ENCODE peak calls at places on chromosomes 5 and 9, in eight cellular contexts. D, E, G, K, M, Y, J and H are unnamed samples.
A peak's percentile ranks its signal among the peaks of the same experiment; 100 is the strongest.

GRCh38 chr5:112165897-112166737 is 253.0 kb downstream of the EPB41L4A start:
- DNase-seq in Y (no peak), J (no peak), G (no peak), E (no peak), D (peak; percentile 19), M (no peak), K (no peak), H (no peak)

GRCh38 chr9:134742822-134743221 is 101.2 kb downstream of the COL5A1 start:
- DNase-seq in J (no peak), Y (no peak), D (no peak), K (no peak), G (no peak), M (no peak), E (no peak), H (no peak)

GRCh38 chr5:137036630-137037029 is 462.5 kb downstream of the SPOCK1 start:
- DNase-seq in K (no peak), D (no peak), M (no peak), G (no peak), E (no peak), Y (no peak), J (no peak), H (no peak)

GRCh38 chr9:137811283-137811870 is 66.2 kb upstream of the CACNA1B start:
- DNase-seq in Y (no peak), J (no peak), D (no peak), G (no peak), E (no peak), M (no peak), K (no peak), H (no peak)

GRCh38 chr5:126978258-126978657 is 52.1 kb downstream of the MARCHF3 start:
- DNase-seq in Y (no peak), E (no peak), K (no peak), D (no peak), J (no peak), G (no peak), M (no peak), H (no peak)

GRCh38 chr9:98995059-98995665 is 51.5 kb downstream of the COL15A1 start:
- DNase-seq in E (peak; percentile 29), J (peak; percentile 75), M (peak; percentile 77), Y (no peak), G (no peak), D (no peak), K (no peak), H (peak; percentile 45)

GRCh38 chr9:128243486-128244415 is 32.1 kb downstream of the GOLGA2 start:
- DNase-seq in M (peak; percentile 51), E (no peak), G (no peak), Y (no peak), D (no peak), J (peak; percentile 58), K (peak; percentile 11), H (peak; percentile 20)

GRCh38 chr5:61332369-61332745 is 299 bp downstream of the ZSWIM6 start:
- DNase-seq in G (no peak), E (peak; percentile 39), J (peak; percentile 44), Y (no peak), M (peak; percentile 37), D (peak; percentile 55), K (no peak), H (peak; percentile 32)

GRCh38 chr5:59608745-59609144 is 284.8 kb downstream of the PDE4D start:
- DNase-seq in E (no peak), J (no peak), Y (no peak), K (peak; percentile 70), M (no peak), D (peak; percentile 70), G (no peak), H (peak; percentile 34)

GRCh38 chr9:134709512-134710270 is 68.1 kb downstream of the COL5A1 start:
- DNase-seq in K (peak; percentile 77), Y (no peak), J (peak; percentile 72), M (no peak), G (no peak), E (no peak), D (no peak), H (peak; percentile 53)

GRCh38 chr9:91166796-91167366 is 194.8 kb downstream of the AUH start:
- DNase-seq in G (no peak), E (peak; percentile 1), K (peak; percentile 82), D (no peak), J (no peak), M (no peak), Y (no peak), H (no peak)

GRCh38 chr5:12901696-12902095 is 997.5 kb upstream of the CTNND2 start:
- DNase-seq in J (no peak), E (no peak), M (no peak), D (no peak), Y (no peak), K (no peak), G (no peak), H (no peak)

GRCh38 chr9:135858491-135859185 is 48.7 kb downstream of the CAMSAP1 start:
- DNase-seq in Y (no peak), M (no peak), J (no peak), D (no peak), G (no peak), E (no peak), K (peak; percentile 34), H (no peak)

GRCh38 chr5:66596791-66597757 is 881 bp downstream of the MAST4 start:
- DNase-seq in J (peak; percentile 63), K (peak; percentile 47), M (peak; percentile 57), E (peak; percentile 19), Y (no peak), D (no peak), G (no peak), H (peak; percentile 26)

GRCh38 chr5:72035831-72036230 is 71.4 kb upstream of the MAP1B start:
- DNase-seq in K (no peak), M (no peak), D (no peak), Y (no peak), J (no peak), E (no peak), G (no peak), H (no peak)

GRCh38 chr9:86946712-86947145 is 577 bp downstream of the GAS1 start:
- DNase-seq in Y (no peak), D (peak; percentile 51), E (peak; percentile 33), J (peak; percentile 46), M (peak; percentile 49), K (peak; percentile 55), G (no peak), H (peak; percentile 66)

GRCh38 chr5:30341492-30341891 is 852.0 kb upstream of the CDH6 start:
- DNase-seq in M (no peak), E (no peak), D (no peak), K (no peak), Y (no peak), J (no peak), G (no peak), H (no peak)
- H3K4me3 ChIP-seq in M (no peak overlapping the region), E (no peak overlapping the region), D (no peak overlapping the region), K (no peak overlapping the region), Y (no peak overlapping the region), J (no peak overlapping the region), G (no peak overlapping the region), H (no peak overlapping the region)

GRCh38 chr5:102295534-102296228 is 403 bp downstream of the SLCO4C1 start:
- DNase-seq in J (no peak), M (no peak), K (no peak), G (no peak), D (peak; percentile 24), Y (no peak), E (peak; percentile 13), H (no peak)

GRCh38 chr5:102294996-102295395 is 1.1 kb downstream of the SLCO4C1 start:
- DNase-seq in M (no peak), Y (no peak), J (no peak), G (no peak), K (no peak), E (no peak), D (no peak), H (no peak)

GRCh38 chr5:102296229-102296817 is at the start of gene SLCO4C1:
- DNase-seq in G (no peak), D (peak; percentile 95), K (peak; percentile 59), Y (no peak), J (peak; percentile 71), M (peak; percentile 61), E (peak; percentile 89), H (peak; percentile 4)
- TF ChIP-seq CTCF in G (no peak), D (peak; percentile 72), K (no peak), Y (no peak), J (peak; percentile 25), M (peak; percentile 30), E (peak; percentile 55), H (peak; percentile 15)

DNA sequence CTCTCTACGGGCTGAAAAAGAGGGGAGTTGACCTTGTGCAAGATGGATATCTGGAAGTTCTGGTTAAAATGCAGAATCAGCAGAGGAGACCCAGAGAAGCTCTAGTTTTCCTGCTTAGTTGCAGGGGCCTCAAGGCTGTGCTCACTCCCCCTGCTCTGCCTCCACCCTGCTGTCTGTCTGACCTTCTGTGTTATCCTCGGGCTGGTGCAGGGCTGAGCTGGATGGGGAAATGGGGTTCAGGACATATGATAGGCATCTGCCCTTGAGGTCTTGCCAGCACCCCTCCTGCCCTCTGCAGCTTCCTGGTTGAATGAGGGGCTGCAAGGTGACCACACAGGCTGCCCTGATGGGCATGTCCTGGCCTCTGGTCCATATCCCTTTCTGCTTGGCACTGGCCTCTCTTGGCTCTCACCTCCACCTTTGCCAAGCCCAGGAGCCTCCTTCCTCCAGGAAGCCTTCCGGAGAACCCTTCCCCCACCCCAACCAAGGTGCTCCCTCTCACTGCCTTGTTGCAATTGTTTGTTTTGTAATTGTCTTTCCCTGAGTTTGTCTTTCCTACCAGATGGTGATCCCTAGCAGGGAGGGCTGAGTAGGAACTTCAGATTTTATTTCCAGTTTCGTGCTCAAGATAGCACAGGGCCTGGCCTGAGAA is 1.3 kb downstream of the TMEM268 start:
- DNase-seq in G (no peak), D (no peak), M (no peak), J (no peak), Y (no peak), K (no peak), E (no peak), H (no peak)
- H3K4me3 ChIP-seq in G (peak overlapping the region; percentile 48), D (peak overlapping the region; percentile 75), M (peak overlapping the region; percentile 80), J (no peak overlapping the region), Y (peak overlapping the region; percentile 54), K (no peak overlapping the region), E (peak overlapping the region; percentile 64), H (peak overlapping the region; percentile 65)

GRCh38 chr9:133576591-133577462 is 32.4 kb downstream of the FAM163B start:
- DNase-seq in K (no peak), J (no peak), G (no peak), Y (no peak), M (no peak), D (peak; percentile 37), E (no peak), H (peak; percentile 77)
- TF ChIP-seq CTCF in K (no peak), J (no peak), G (no peak), Y (no peak), M (no peak), D (no peak), E (no peak), H (no peak)

GRCh38 chr5:79070002-79070567 is 518 bp downstream of the BHMT2 start:
- DNase-seq in E (no peak), M (peak; percentile 18), G (no peak), K (peak; percentile 44), D (no peak), J (peak; percentile 19), Y (no peak), H (peak; percentile 37)
- H3K4me3 ChIP-seq in E (no peak overlapping the region), M (peak overlapping the region; percentile 65), G (peak overlapping the region; percentile 46), K (peak overlapping the region; percentile 32), D (no peak overlapping the region), J (peak overlapping the region; percentile 27), Y (no peak overlapping the region), H (no peak overlapping the region)

GRCh38 chr9:95025213-95026170 is 292.0 kb downstream of the FANCC start:
- DNase-seq in Y (no peak), G (peak; percentile 87), M (peak; percentile 68), K (peak; percentile 94), J (peak; percentile 77), D (peak; percentile 19), E (peak; percentile 62), H (peak; percentile 96)
- TF ChIP-seq CTCF in Y (no peak), G (peak; percentile 48), M (peak; percentile 56), K (peak; percentile 50), J (peak; percentile 29), D (no peak), E (peak; percentile 29), H (peak; percentile 60)

GRCh38 chr5:114363837-114364236 is 2.0 kb downstream of the KCNN2 start:
- DNase-seq in E (no peak), M (no peak), K (no peak), D (no peak), Y (no peak), G (no peak), J (no peak), H (no peak)
- H3K4me3 ChIP-seq in E (no peak overlapping the region), M (peak overlapping the region; percentile 80), K (no peak overlapping the region), D (no peak overlapping the region), Y (no peak overlapping the region), G (no peak overlapping the region), J (peak overlapping the region; percentile 51), H (no peak overlapping the region)